ENCODE peak calls at places on chromosome 21, in nine cellular contexts. D, G, J, A, R, V, I, H and P are unnamed samples.
A peak's percentile ranks its signal among the peaks of the same experiment; 100 is the strongest.

GRCh38 chr21:26572668-26573381 is at the start of gene CYYR1:
- DNase-seq in I (no peak), R (no peak), G (peak; percentile 36), V (peak; percentile 30), J (no peak), A (no peak), H (peak; percentile 29), D (peak; percentile 18), P (peak; percentile 48)

GRCh38 chr21:36163780-36164426 is 7.3 kb downstream of the DOP1B start:
- DNase-seq in G (no peak), H (no peak), I (no peak), D (no peak), R (no peak), V (no peak), J (no peak), A (no peak), P (no peak)

GRCh38 chr21:35461700-35462099 is 412.6 kb upstream of the RUNX1 start:
- DNase-seq in I (no peak), R (no peak), H (no peak), V (no peak), A (no peak), G (no peak), J (no peak), D (no peak), P (no peak)

GRCh38 chr21:34198232-34199120 is 125.1 kb downstream of the MRPS6 start:
- DNase-seq in I (no peak), R (no peak), V (no peak), J (no peak), D (no peak), H (no peak), G (no peak), A (peak; percentile 65), P (no peak)

GRCh38 chr21:34889537-34890257 is 159.4 kb downstream of the RUNX1 start:
- DNase-seq in V (peak; percentile 84), R (peak; percentile 54), D (peak; percentile 62), J (no peak), H (peak; percentile 80), I (no peak), A (peak; percentile 84), G (peak; percentile 86), P (peak; percentile 89)

GRCh38 chr21:16193758-16194606 is 464.2 kb downstream of the USP25 start:
- DNase-seq in H (peak; percentile 93), G (peak; percentile 63), R (peak; percentile 70), J (no peak), V (peak; percentile 42), I (peak; percentile 82), D (peak; percentile 91), A (no peak), P (peak; percentile 61)

GRCh38 chr21:46441331-46441730 is 17.4 kb upstream of the DIP2A start:
- DNase-seq in I (no peak), A (no peak), D (no peak), J (no peak), H (no peak), R (no peak), G (no peak), V (no peak), P (peak; percentile 31)

GRCh38 chr21:34859976-34860653 is 189.0 kb downstream of the RUNX1 start:
- DNase-seq in I (no peak), J (no peak), D (no peak), V (no peak), G (no peak), R (no peak), A (no peak), H (no peak), P (no peak)

GRCh38 chr21:26236281-26236680 is 65.7 kb upstream of the APP start:
- DNase-seq in D (no peak), R (no peak), I (no peak), H (no peak), G (no peak), J (no peak), V (no peak), A (no peak), P (no peak)

GRCh38 chr21:37568415-37568814 is 201.8 kb downstream of the DYRK1A start:
- DNase-seq in I (no peak), H (no peak), G (no peak), D (no peak), V (no peak), R (no peak), A (peak; percentile 17), J (no peak), P (no peak)

GRCh38 chr21:43362306-43362927 is 64.5 kb downstream of the SIK1 start:
- DNase-seq in A (peak; percentile 85), D (peak; percentile 68), R (peak; percentile 64), I (peak; percentile 91), H (peak; percentile 71), G (peak; percentile 71), J (no peak), V (peak; percentile 80), P (peak; percentile 71)

GRCh38 chr21:25913488-25913887 is 178.7 kb downstream of the GABPA start:
- DNase-seq in I (no peak), J (no peak), R (no peak), V (no peak), G (no peak), H (no peak), D (no peak), A (no peak), P (no peak)

GRCh38 chr21:34589511-34590282 is 25.2 kb downstream of the RCAN1 start:
- DNase-seq in V (no peak), I (no peak), G (no peak), J (no peak), R (no peak), A (no peak), D (no peak), H (no peak), P (no peak)

GRCh38 chr21:46411691-46412090 is 47.0 kb upstream of the DIP2A start:
- DNase-seq in V (peak; percentile 23), I (no peak), R (no peak), J (no peak), D (no peak), H (no peak), G (no peak), A (no peak), P (peak; percentile 28)

GRCh38 chr21:45351526-45352275 is 53.3 kb upstream of the COL18A1 start:
- DNase-seq in R (no peak), H (peak; percentile 50), J (no peak), I (no peak), A (no peak), V (no peak), D (no peak), G (no peak), P (peak; percentile 39)
- H3K4me1 ChIP-seq in R (peaks cover 65% of the 10 kb centered on the region), H (peaks cover 14% of the 10 kb centered on the region), J (peaks cover 53% of the 10 kb centered on the region), I (peaks cover 64% of the 10 kb centered on the region), A (no peaks in the 10 kb centered on the region), V (no peaks in the 10 kb centered on the region), D (no peaks in the 10 kb centered on the region), G (no peaks in the 10 kb centered on the region), P (peaks cover 17% of the 10 kb centered on the region)

GRCh38 chr21:38810034-38810825 is 4.5 kb downstream of the ETS2 start:
- DNase-seq in V (no peak), J (no peak), G (no peak), D (no peak), H (no peak), I (no peak), R (no peak), A (no peak), P (no peak)

GRCh38 chr21:38810826-38811164 is 5.1 kb downstream of the ETS2 start:
- DNase-seq in A (no peak), H (no peak), J (no peak), I (no peak), G (no peak), V (no peak), R (no peak), D (no peak), P (no peak)

GRCh38 chr21:38809170-38809878 is 3.6 kb downstream of the ETS2 start:
- DNase-seq in A (no peak), R (no peak), D (no peak), V (no peak), I (no peak), J (no peak), G (no peak), H (no peak), P (no peak)

GRCh38 chr21:38813143-38813542 is 7.4 kb downstream of the ETS2 start:
- DNase-seq in V (no peak), J (no peak), I (no peak), A (no peak), R (no peak), G (no peak), D (no peak), H (no peak), P (no peak)

GRCh38 chr21:38811257-38811656 is 5.5 kb downstream of the ETS2 start:
- DNase-seq in R (no peak), A (no peak), H (peak; percentile 97), J (no peak), D (peak; percentile 97), V (no peak), I (no peak), G (no peak), P (no peak)
- H3K4me3 ChIP-seq in R (no peak overlapping the region), A (no peak overlapping the region), H (peak overlapping the region; percentile 33), J (no peak overlapping the region), D (no peak overlapping the region), V (peak overlapping the region; percentile 76), I (peak overlapping the region; percentile 82), G (no peak overlapping the region), P (peak overlapping the region; percentile 82)

DNA sequence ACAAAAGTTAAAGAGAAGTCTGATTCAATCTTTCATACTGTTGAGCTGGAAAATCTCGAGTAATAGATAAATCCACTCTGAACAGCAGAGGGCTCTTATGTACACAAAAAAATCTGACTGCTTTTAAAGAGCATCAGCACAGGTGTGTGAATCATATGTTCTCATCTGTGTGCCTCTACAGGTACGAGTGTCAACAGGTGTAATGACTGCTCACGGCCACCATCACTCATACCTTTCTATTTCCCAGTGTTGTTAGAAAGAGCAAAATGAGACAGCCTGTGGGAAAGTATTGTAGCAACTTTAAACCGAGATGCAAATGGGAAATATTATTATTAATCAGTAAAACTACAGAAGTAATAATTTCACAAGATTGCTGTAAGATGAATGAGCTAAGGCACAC is 49.0 kb upstream of the SCAF4 start:
- DNase-seq in H (no peak), A (no peak), I (no peak), J (no peak), G (no peak), D (no peak), R (no peak), V (no peak), P (no peak)
- TF ChIP-seq CTCF in H (no peak), A (no peak), I (peak; percentile 22), J (no peak), G (no peak), D (no peak), R (no peak), V (no peak), P (no peak)

GRCh38 chr21:45365186-45365607 is 39.8 kb upstream of the COL18A1 start:
- DNase-seq in G (no peak), V (no peak), R (no peak), H (no peak), J (no peak), A (no peak), D (no peak), I (no peak), P (no peak)

GRCh38 chr21:45366476-45366875 is 38.5 kb upstream of the COL18A1 start:
- DNase-seq in H (no peak), D (no peak), J (no peak), V (no peak), G (no peak), A (no peak), I (no peak), R (no peak), P (no peak)

GRCh38 chr21:45366931-45367401 is 38.0 kb upstream of the COL18A1 start:
- DNase-seq in I (no peak), V (peak; percentile 73), R (no peak), J (peak; percentile 43), D (peak; percentile 95), G (no peak), A (no peak), H (peak; percentile 97), P (no peak)

GRCh38 chr21:45365608-45366241 is 39.2 kb upstream of the COL18A1 start:
- DNase-seq in D (peak; percentile 88), H (peak; percentile 87), I (no peak), V (no peak), A (no peak), G (no peak), R (no peak), J (no peak), P (no peak)

GRCh38 chr21:45367402-45368351 is 37.3 kb upstream of the COL18A1 start:
- DNase-seq in J (no peak), V (no peak), R (no peak), G (no peak), H (no peak), I (no peak), A (no peak), D (no peak), P (no peak)
- H3K4me1 ChIP-seq in J (peaks cover 42% of the 10 kb centered on the region), V (peaks cover 12% of the 10 kb centered on the region), R (peaks cover 46% of the 10 kb centered on the region), G (peaks cover 13% of the 10 kb centered on the region), H (peaks cover 35% of the 10 kb centered on the region), I (peaks cover 27% of the 10 kb centered on the region), A (no peaks in the 10 kb centered on the region), D (peaks cover 36% of the 10 kb centered on the region), P (peaks cover 22% of the 10 kb centered on the region)